ENCODE peak calls at places on chromosomes 4 and X, in four cellular contexts. One of them, this sample, is unnamed.

GRCh38 chr4:125765936-125766335 is 451.2 kb downstream of the FAT4 start:
- DNase-seq in HepG2: no peak
- DNase-seq in K562: no peak
- DNase-seq in HEK293T: no peak
- DNase-seq in this sample: no peak

GRCh38 chr4:169311643-169312365 is 41.0 kb upstream of the SH3RF1 start:
- DNase-seq in HepG2: peak
- DNase-seq in K562: peak
- DNase-seq in HEK293T: peak
- DNase-seq in this sample: peak

GRCh38 chr4:681736-682451 is 7.1 kb downstream of the SLC49A3 start:
- DNase-seq in K562: peak
- DNase-seq in HepG2: peak
- DNase-seq in HEK293T: peak
- DNase-seq in this sample: no peak

GRCh38 chr4:134078230-134078914 is 123.2 kb downstream of the PABPC4L start:
- DNase-seq in K562: no peak
- DNase-seq in HepG2: no peak
- DNase-seq in HEK293T: no peak
- DNase-seq in this sample: no peak

GRCh38 chr4:37717575-37717974 is 31.4 kb upstream of the RELL1 start:
- DNase-seq in K562: no peak
- DNase-seq in HepG2: no peak
- DNase-seq in HEK293T: no peak
- DNase-seq in this sample: no peak

GRCh38 chrX:40570346-40571093 is 10.2 kb upstream of the ATP6AP2 start:
- DNase-seq in HepG2: no peak
- DNase-seq in K562: no peak
- DNase-seq in HEK293T: no peak
- DNase-seq in this sample: peak

GRCh38 chr4:37890501-37891220 is at the start of gene TBC1D1:
- DNase-seq in K562: no peak
- DNase-seq in HEK293T: peak
- DNase-seq in HepG2: no peak
- DNase-seq in this sample: no peak

GRCh38 chr4:182142146-182143085 is 100.8 kb upstream of the TENM3 start:
- DNase-seq in HEK293T: no peak
- DNase-seq in HepG2: no peak
- DNase-seq in K562: no peak
- DNase-seq in this sample: no peak

GRCh38 chr4:177005801-177006230 is 213.1 kb upstream of the VEGFC start:
- DNase-seq in HepG2: no peak
- DNase-seq in HEK293T: no peak
- DNase-seq in K562: no peak
- DNase-seq in this sample: no peak

GRCh38 chr4:29549308-29549707 is 1170.9 kb upstream of the PCDH7 start:
- DNase-seq in HepG2: no peak
- DNase-seq in HEK293T: no peak
- DNase-seq in K562: no peak
- DNase-seq in this sample: no peak

GRCh38 chr4:76272091-76272490 is 20.6 kb downstream of the FAM47E start:
- DNase-seq in K562: no peak
- DNase-seq in HepG2: peak
- DNase-seq in HEK293T: no peak
- DNase-seq in this sample: no peak

GRCh38 chr4:184163813-184164212 is 53.9 kb downstream of the ENPP6 start:
- DNase-seq in K562: peak
- DNase-seq in HEK293T: peak
- DNase-seq in HepG2: peak
- DNase-seq in this sample: no peak

GRCh38 chrX:13449441-13449840 is 120.0 kb upstream of the EGFL6 start:
- DNase-seq in K562: no peak
- DNase-seq in HepG2: no peak
- DNase-seq in HEK293T: no peak
- DNase-seq in this sample: no peak

GRCh38 chr4:145736241-145736831 is 56.4 kb downstream of the C4orf51 start:
- DNase-seq in HepG2: no peak
- DNase-seq in K562: no peak
- DNase-seq in HEK293T: no peak
- DNase-seq in this sample: no peak

GRCh38 chrX:107677501-107677901 is 49.2 kb downstream of the PRPS1 start:
- DNase-seq in K562: no peak
- DNase-seq in HEK293T: no peak
- DNase-seq in HepG2: no peak
- DNase-seq in this sample: no peak

GRCh38 chr4:25484243-25484721 is 107.2 kb downstream of the ANAPC4 start:
- DNase-seq in K562: no peak
- DNase-seq in HepG2: no peak
- DNase-seq in HEK293T: no peak
- DNase-seq in this sample: peak

GRCh38 chrX:110170029-110170428 is 147.9 kb downstream of the AMMECR1 start:
- DNase-seq in HEK293T: no peak
- DNase-seq in K562: no peak
- DNase-seq in HepG2: no peak
- DNase-seq in this sample: no peak
- TF ChIP-seq TARDBP in HEK293T: no peak
- TF ChIP-seq TARDBP in K562: no peak
- TF ChIP-seq TARDBP in HepG2: no peak
- TF ChIP-seq TARDBP in this sample: no peak

GRCh38 chr4:74670583-74670982 is 123.7 kb downstream of the BTC start:
- DNase-seq in HepG2: no peak
- DNase-seq in HEK293T: no peak
- DNase-seq in K562: no peak
- DNase-seq in this sample: no peak
- TF ChIP-seq TARDBP in HepG2: no peak
- TF ChIP-seq TARDBP in HEK293T: no peak
- TF ChIP-seq TARDBP in K562: no peak
- TF ChIP-seq TARDBP in this sample: no peak

GRCh38 chrX:66144258-66144657 is 19.8 kb upstream of the HEPH start:
- DNase-seq in HepG2: no peak
- DNase-seq in HEK293T: no peak
- DNase-seq in K562: no peak
- DNase-seq in this sample: no peak

GRCh38 chrX:66142351-66142750 is 21.7 kb upstream of the HEPH start:
- DNase-seq in HepG2: no peak
- DNase-seq in HEK293T: no peak
- DNase-seq in K562: no peak
- DNase-seq in this sample: no peak
- TF ChIP-seq TARDBP in HepG2: no peak
- TF ChIP-seq TARDBP in HEK293T: no peak
- TF ChIP-seq TARDBP in K562: no peak
- TF ChIP-seq TARDBP in this sample: no peak

GRCh38 chr4:7774301-7775019 is 165.2 kb downstream of the AFAP1 start:
- DNase-seq in HEK293T: no peak
- DNase-seq in K562: no peak
- DNase-seq in HepG2: no peak
- DNase-seq in this sample: no peak
- TF ChIP-seq TARDBP in HEK293T: no peak
- TF ChIP-seq TARDBP in K562: no peak
- TF ChIP-seq TARDBP in HepG2: no peak
- TF ChIP-seq TARDBP in this sample: no peak

DNA sequence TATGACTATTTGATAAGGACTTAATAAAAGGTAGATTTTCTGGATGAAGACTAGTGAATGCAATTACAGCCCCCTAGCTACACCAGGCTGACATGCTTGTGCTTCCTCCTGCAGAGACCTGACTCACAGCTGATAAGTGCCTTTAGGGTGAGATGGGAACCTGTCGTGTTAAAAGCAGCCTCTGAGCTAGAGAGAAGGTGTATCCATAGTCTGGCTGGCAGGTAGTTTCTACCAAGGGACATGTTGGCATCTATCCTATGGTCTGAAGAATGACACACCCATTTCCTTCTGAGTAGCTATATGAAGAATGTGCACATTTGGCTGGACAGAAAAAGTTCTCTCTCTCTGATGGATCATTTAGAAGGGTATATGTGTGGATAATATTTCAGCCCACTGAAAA is 64.1 kb downstream of the PARM1 start:
- DNase-seq in K562: no peak
- DNase-seq in HEK293T: no peak
- DNase-seq in HepG2: no peak
- DNase-seq in this sample: no peak
- TF ChIP-seq TARDBP in K562: no peak
- TF ChIP-seq TARDBP in HEK293T: no peak
- TF ChIP-seq TARDBP in HepG2: no peak
- TF ChIP-seq TARDBP in this sample: no peak

This sample was measured in GM12878.